ENCODE peak calls at places on chromosomes 11 and 22, in five cellular contexts. X is heart right ventricle, N is endothelial cell, J is RCC 7860, A is coronary artery. O is an unnamed sample.

GRCh38 chr22:18067121-18067520 is 10.7 kb upstream of the PEX26 start:
- DNase-seq in N (no peak), X (no peak), J (no peak), A (no peak), O (no peak)

GRCh38 chr11:118295199-118295598 is 9.3 kb upstream of the CD3E start:
- DNase-seq in J (no peak), N (no peak), X (no peak), A (no peak), O (no peak)

GRCh38 chr11:62497132-62497915 is 49.3 kb downstream of the AHNAK start:
- DNase-seq in X (no peak), J (peak), A (no peak), N (no peak), O (peak)

GRCh38 chr11:66543263-66544107 is 2.4 kb downstream of the ZDHHC24 start:
- DNase-seq in A (no peak), J (no peak), N (peak), X (peak), O (no peak)

GRCh38 chr11:9868641-9869040 is 204.8 kb downstream of the SWAP70 start:
- DNase-seq in X (no peak), J (no peak), N (no peak), A (no peak), O (no peak)

GRCh38 chr11:104011031-104011430 is 25.4 kb upstream of the DDI1 start:
- DNase-seq in N (no peak), J (no peak), A (no peak), X (no peak), O (no peak)

GRCh38 chr11:17929171-17929570 is 83.7 kb downstream of the SERGEF start:
- DNase-seq in N (no peak), X (no peak), A (no peak), J (no peak), O (no peak)

GRCh38 chr11:107957109-107957588 is 28.9 kb downstream of the RAB39A start:
- DNase-seq in A (no peak), X (no peak), N (no peak), J (no peak), O (peak)

GRCh38 chr11:72525466-72525865 is 91.1 kb upstream of the CLPB start:
- DNase-seq in J (no peak), A (no peak), X (no peak), N (no peak), O (no peak)

GRCh38 chr11:47565340-47566165 is at the start of gene PTPMT1:
- DNase-seq in A (no peak), N (peak), J (peak), X (peak), O (peak)

GRCh38 chr11:21514298-21514697 is 678.6 kb upstream of the ANO5 start:
- DNase-seq in X (no peak), J (peak), N (peak), A (no peak), O (no peak)

O was measured in gastrocnemius medialis.